ENCODE peak calls at places on chromosome 17, in eight cellular contexts. One of them, this sample, is unnamed.

GRCh38 chr17:43309505-43310329 is 75.9 kb upstream of the RNU2-1 start:
- DNase-seq in coronary artery: no peak
- DNase-seq in nephron progenitor cell: no peak
- DNase-seq in PC-3: no peak
- DNase-seq in WERI-Rb-1: no peak
- DNase-seq in lower lobe of right lung: no peak
- DNase-seq in thoracic aorta: no peak
- DNase-seq in fibroblast of lung: no peak
- DNase-seq in this sample: no peak

GRCh38 chr17:30299000-30299399 is 7.3 kb upstream of the BLMH start:
- DNase-seq in PC-3: peak
- DNase-seq in thoracic aorta: no peak
- DNase-seq in fibroblast of lung: no peak
- DNase-seq in nephron progenitor cell: no peak
- DNase-seq in coronary artery: no peak
- DNase-seq in lower lobe of right lung: no peak
- DNase-seq in WERI-Rb-1: no peak
- DNase-seq in this sample: no peak

GRCh38 chr17:66268247-66268927 is 34.0 kb upstream of the PRKCA start:
- DNase-seq in nephron progenitor cell: no peak
- DNase-seq in fibroblast of lung: peak
- DNase-seq in thoracic aorta: no peak
- DNase-seq in coronary artery: no peak
- DNase-seq in WERI-Rb-1: no peak
- DNase-seq in PC-3: peak
- DNase-seq in lower lobe of right lung: no peak
- DNase-seq in this sample: no peak

GRCh38 chr17:59355695-59356323 is 24.4 kb downstream of the YPEL2 start:
- DNase-seq in WERI-Rb-1: no peak
- DNase-seq in nephron progenitor cell: no peak
- DNase-seq in PC-3: no peak
- DNase-seq in lower lobe of right lung: no peak
- DNase-seq in coronary artery: no peak
- DNase-seq in fibroblast of lung: no peak
- DNase-seq in thoracic aorta: no peak
- DNase-seq in this sample: no peak

GRCh38 chr17:36127882-36128369 is 24.3 kb downstream of the CCL4 start:
- DNase-seq in fibroblast of lung: no peak
- DNase-seq in nephron progenitor cell: no peak
- DNase-seq in lower lobe of right lung: no peak
- DNase-seq in WERI-Rb-1: no peak
- DNase-seq in PC-3: no peak
- DNase-seq in coronary artery: no peak
- DNase-seq in thoracic aorta: no peak
- DNase-seq in this sample: no peak

GRCh38 chr17:68906638-68907037 is 48.6 kb downstream of the ABCA8 start:
- DNase-seq in thoracic aorta: no peak
- DNase-seq in WERI-Rb-1: peak
- DNase-seq in PC-3: peak
- DNase-seq in lower lobe of right lung: no peak
- DNase-seq in coronary artery: no peak
- DNase-seq in nephron progenitor cell: no peak
- DNase-seq in fibroblast of lung: peak
- DNase-seq in this sample: no peak

GRCh38 chr17:60528828-60529227 is 2.8 kb upstream of the APPBP2 start:
- DNase-seq in coronary artery: no peak
- DNase-seq in lower lobe of right lung: no peak
- DNase-seq in nephron progenitor cell: no peak
- DNase-seq in WERI-Rb-1: no peak
- DNase-seq in fibroblast of lung: no peak
- DNase-seq in thoracic aorta: no peak
- DNase-seq in PC-3: no peak
- DNase-seq in this sample: no peak

GRCh38 chr17:16971458-16972338 is at the start of gene TNFRSF13B:
- DNase-seq in thoracic aorta: no peak
- DNase-seq in coronary artery: no peak
- DNase-seq in lower lobe of right lung: no peak
- DNase-seq in fibroblast of lung: no peak
- DNase-seq in nephron progenitor cell: no peak
- DNase-seq in WERI-Rb-1: no peak
- DNase-seq in PC-3: no peak
- DNase-seq in this sample: peak

GRCh38 chr17:1000597-1001490 is 3.9 kb downstream of the TIMM22 start:
- DNase-seq in coronary artery: peak
- DNase-seq in thoracic aorta: no peak
- DNase-seq in lower lobe of right lung: no peak
- DNase-seq in fibroblast of lung: peak
- DNase-seq in WERI-Rb-1: no peak
- DNase-seq in PC-3: no peak
- DNase-seq in nephron progenitor cell: no peak
- DNase-seq in this sample: no peak

GRCh38 chr17:35167666-35168065 is 20.0 kb downstream of the UNC45B start:
- DNase-seq in PC-3: peak
- DNase-seq in WERI-Rb-1: no peak
- DNase-seq in lower lobe of right lung: no peak
- DNase-seq in coronary artery: no peak
- DNase-seq in fibroblast of lung: no peak
- DNase-seq in nephron progenitor cell: no peak
- DNase-seq in thoracic aorta: no peak
- DNase-seq in this sample: no peak

GRCh38 chr17:79332011-79332410 is 257.4 kb downstream of the ENGASE start:
- DNase-seq in fibroblast of lung: no peak
- DNase-seq in nephron progenitor cell: no peak
- DNase-seq in coronary artery: no peak
- DNase-seq in PC-3: no peak
- DNase-seq in lower lobe of right lung: no peak
- DNase-seq in WERI-Rb-1: no peak
- DNase-seq in thoracic aorta: no peak
- DNase-seq in this sample: no peak

GRCh38 chr17:63512388-63512787 is 10.8 kb upstream of the KCNH6 start:
- DNase-seq in nephron progenitor cell: no peak
- DNase-seq in coronary artery: no peak
- DNase-seq in fibroblast of lung: no peak
- DNase-seq in lower lobe of right lung: no peak
- DNase-seq in WERI-Rb-1: no peak
- DNase-seq in PC-3: no peak
- DNase-seq in thoracic aorta: no peak
- DNase-seq in this sample: no peak

DNA sequence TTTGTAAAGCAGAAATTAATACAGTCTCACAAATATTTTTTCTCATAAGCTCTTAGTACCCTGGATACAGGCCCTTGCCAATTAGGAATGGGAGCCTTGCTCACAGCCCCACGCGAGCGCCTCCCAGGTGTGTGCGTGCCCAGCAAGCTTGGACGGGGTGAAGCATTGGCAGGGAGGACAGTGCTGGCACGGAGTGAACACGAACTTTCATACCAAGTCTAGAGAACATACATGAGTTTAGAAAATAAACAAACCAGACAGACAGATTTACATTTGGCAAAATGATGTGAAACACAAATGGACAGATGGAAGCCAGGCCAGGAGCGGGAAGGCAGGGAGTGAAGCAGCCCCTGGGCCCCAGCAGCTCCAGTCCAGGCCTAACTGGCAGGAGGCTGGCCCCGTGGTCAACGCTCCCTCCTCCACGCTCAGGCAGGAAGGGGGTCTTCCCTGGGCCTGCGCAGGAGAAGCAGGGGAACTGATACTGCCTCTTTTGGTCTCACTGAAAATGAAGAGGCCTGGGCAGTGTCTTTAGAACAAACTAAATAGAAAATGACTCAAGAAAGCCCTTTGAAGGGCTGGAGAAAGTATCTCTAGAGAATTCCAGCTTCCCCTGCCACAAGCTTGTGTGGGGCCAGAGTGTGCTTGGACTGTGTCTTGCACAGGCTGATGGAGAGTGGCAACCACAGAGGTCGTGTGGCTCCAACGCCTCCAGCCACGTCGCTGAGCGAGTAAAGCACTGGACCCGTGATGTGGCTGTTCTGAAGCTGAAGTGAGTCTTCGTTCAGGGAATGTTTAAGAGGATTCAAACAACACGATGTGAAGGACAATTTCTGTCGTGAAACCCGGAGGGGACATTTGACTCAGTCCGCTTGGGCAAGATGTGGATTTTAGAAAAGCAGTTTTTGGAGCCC is 9.9 kb upstream of the FOXJ1 start:
- DNase-seq in lower lobe of right lung: no peak
- DNase-seq in PC-3: no peak
- DNase-seq in nephron progenitor cell: no peak
- DNase-seq in thoracic aorta: no peak
- DNase-seq in WERI-Rb-1: no peak
- DNase-seq in coronary artery: no peak
- DNase-seq in fibroblast of lung: no peak
- DNase-seq in this sample: no peak
- TF ChIP-seq CTCF in lower lobe of right lung: no peak
- TF ChIP-seq CTCF in PC-3: no peak
- TF ChIP-seq CTCF in nephron progenitor cell: no peak
- TF ChIP-seq CTCF in thoracic aorta: no peak
- TF ChIP-seq CTCF in WERI-Rb-1: no peak
- TF ChIP-seq CTCF in coronary artery: no peak
- TF ChIP-seq CTCF in fibroblast of lung: no peak
- TF ChIP-seq CTCF in this sample: no peak

DNA sequence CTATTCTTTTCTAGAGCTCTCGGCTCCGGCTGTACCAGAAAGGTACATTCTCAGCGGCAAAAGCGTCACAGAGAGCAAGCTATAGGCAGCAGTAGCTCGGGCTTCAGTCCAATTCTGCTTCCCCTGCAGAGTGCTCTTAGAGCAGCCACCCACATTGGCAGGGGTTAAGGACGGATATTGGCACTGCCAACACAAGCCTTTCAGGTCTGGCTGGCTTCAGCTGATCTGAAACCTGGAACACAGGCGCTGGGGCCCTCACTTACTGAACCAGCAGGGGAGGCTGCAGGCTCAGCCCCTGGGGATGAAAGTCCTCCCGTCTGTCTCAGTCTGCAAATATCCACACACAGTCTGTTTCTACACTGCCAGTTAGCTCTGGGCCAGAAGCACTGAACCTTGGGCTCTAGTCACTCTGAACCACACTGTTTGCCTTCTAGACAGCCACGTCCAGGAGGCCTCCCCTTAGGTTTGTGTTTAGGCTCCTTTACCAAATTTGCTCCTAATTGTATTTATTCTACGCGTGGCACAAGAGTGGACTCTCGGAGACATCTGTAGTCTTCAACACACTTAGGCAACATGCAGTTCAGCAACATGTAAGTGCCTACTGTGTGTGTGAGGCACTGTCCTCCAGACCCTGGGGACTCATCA is 40.1 kb downstream of the HIC1 start:
- DNase-seq in thoracic aorta: no peak
- DNase-seq in PC-3: peak
- DNase-seq in coronary artery: no peak
- DNase-seq in fibroblast of lung: peak
- DNase-seq in nephron progenitor cell: no peak
- DNase-seq in lower lobe of right lung: peak
- DNase-seq in WERI-Rb-1: peak
- DNase-seq in this sample: no peak
- TF ChIP-seq CTCF in thoracic aorta: peak
- TF ChIP-seq CTCF in PC-3: peak
- TF ChIP-seq CTCF in coronary artery: peak
- TF ChIP-seq CTCF in fibroblast of lung: peak
- TF ChIP-seq CTCF in nephron progenitor cell: no peak
- TF ChIP-seq CTCF in lower lobe of right lung: peak
- TF ChIP-seq CTCF in WERI-Rb-1: peak
- TF ChIP-seq CTCF in this sample: peak

GRCh38 chr17:15657868-15658775 is 26.0 kb downstream of the TRIM16 start:
- DNase-seq in lower lobe of right lung: no peak
- DNase-seq in fibroblast of lung: peak
- DNase-seq in WERI-Rb-1: no peak
- DNase-seq in PC-3: peak
- DNase-seq in thoracic aorta: no peak
- DNase-seq in coronary artery: no peak
- DNase-seq in nephron progenitor cell: no peak
- DNase-seq in this sample: no peak

GRCh38 chr17:15662726-15663125 is 21.4 kb downstream of the TRIM16 start:
- DNase-seq in coronary artery: no peak
- DNase-seq in thoracic aorta: no peak
- DNase-seq in WERI-Rb-1: no peak
- DNase-seq in PC-3: peak
- DNase-seq in nephron progenitor cell: no peak
- DNase-seq in fibroblast of lung: peak
- DNase-seq in lower lobe of right lung: no peak
- DNase-seq in this sample: no peak

GRCh38 chr17:15659236-15659635 is 24.9 kb downstream of the TRIM16 start:
- DNase-seq in PC-3: no peak
- DNase-seq in WERI-Rb-1: no peak
- DNase-seq in fibroblast of lung: no peak
- DNase-seq in nephron progenitor cell: no peak
- DNase-seq in coronary artery: no peak
- DNase-seq in lower lobe of right lung: no peak
- DNase-seq in thoracic aorta: no peak
- DNase-seq in this sample: no peak

GRCh38 chr17:15659663-15660062 is 24.4 kb downstream of the TRIM16 start:
- DNase-seq in coronary artery: no peak
- DNase-seq in thoracic aorta: no peak
- DNase-seq in WERI-Rb-1: no peak
- DNase-seq in lower lobe of right lung: peak
- DNase-seq in fibroblast of lung: peak
- DNase-seq in nephron progenitor cell: no peak
- DNase-seq in PC-3: peak
- DNase-seq in this sample: no peak

DNA sequence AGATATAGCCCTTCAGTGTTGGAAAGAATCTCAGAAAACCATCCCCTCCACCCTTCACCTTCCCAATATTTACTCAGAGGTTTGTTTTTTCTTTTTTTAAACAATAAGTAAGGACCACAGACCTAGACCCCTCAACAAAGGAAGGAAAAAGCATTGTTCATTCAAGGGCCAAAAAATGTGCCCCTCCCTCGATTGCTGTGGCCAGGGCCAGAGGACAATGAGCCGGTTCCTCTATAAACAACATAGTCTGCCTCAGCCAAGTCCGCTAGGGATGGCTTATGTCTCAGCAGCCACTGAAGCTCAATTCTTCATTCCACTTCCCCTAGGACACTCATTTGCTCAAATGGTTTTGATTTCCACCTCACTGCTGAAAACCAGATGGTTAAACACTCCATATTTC is 24.0 kb downstream of the TRIM16 start:
- DNase-seq in fibroblast of lung: no peak
- DNase-seq in thoracic aorta: no peak
- DNase-seq in PC-3: peak
- DNase-seq in lower lobe of right lung: no peak
- DNase-seq in nephron progenitor cell: no peak
- DNase-seq in WERI-Rb-1: no peak
- DNase-seq in coronary artery: no peak
- DNase-seq in this sample: no peak
- TF ChIP-seq CTCF in fibroblast of lung: no peak
- TF ChIP-seq CTCF in thoracic aorta: no peak
- TF ChIP-seq CTCF in PC-3: no peak
- TF ChIP-seq CTCF in lower lobe of right lung: no peak
- TF ChIP-seq CTCF in nephron progenitor cell: no peak
- TF ChIP-seq CTCF in WERI-Rb-1: no peak
- TF ChIP-seq CTCF in coronary artery: no peak
- TF ChIP-seq CTCF in this sample: no peak

DNA sequence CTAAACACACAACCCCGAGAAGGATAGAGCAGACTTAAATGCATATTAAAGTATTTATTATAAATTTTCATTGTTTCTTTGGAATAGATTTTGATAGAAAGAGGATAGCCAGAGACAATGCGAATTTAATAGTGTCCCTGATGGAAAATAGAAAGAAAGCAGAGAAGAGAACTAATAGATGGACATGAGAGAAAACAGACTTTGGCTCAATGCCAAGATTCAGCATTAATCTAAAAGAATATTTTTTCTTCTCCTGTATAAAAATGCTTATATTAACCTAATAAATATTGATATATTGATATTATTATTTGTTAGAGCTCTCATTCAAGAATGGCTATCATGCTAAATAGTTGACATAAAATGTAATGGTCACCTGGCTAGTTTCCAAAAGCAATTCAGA is 173.4 kb downstream of the KIF2B start:
- DNase-seq in lower lobe of right lung: no peak
- DNase-seq in WERI-Rb-1: no peak
- DNase-seq in fibroblast of lung: no peak
- DNase-seq in PC-3: no peak
- DNase-seq in coronary artery: no peak
- DNase-seq in nephron progenitor cell: no peak
- DNase-seq in thoracic aorta: no peak
- DNase-seq in this sample: no peak
- TF ChIP-seq CTCF in lower lobe of right lung: no peak
- TF ChIP-seq CTCF in WERI-Rb-1: no peak
- TF ChIP-seq CTCF in fibroblast of lung: no peak
- TF ChIP-seq CTCF in PC-3: no peak
- TF ChIP-seq CTCF in coronary artery: no peak
- TF ChIP-seq CTCF in nephron progenitor cell: no peak
- TF ChIP-seq CTCF in thoracic aorta: no peak
- TF ChIP-seq CTCF in this sample: no peak